ENCODE peak calls at places on chromosomes 12 and 14, in eight cellular contexts. L, U, W, B, V, I, A and J are unnamed samples. For H3K4me1, the result is how much of the 10 kb centered on the place peaks cover.

GRCh38 chr14:104973215-104974145 is 4.7 kb downstream of the AHNAK2 start:
- DNase-seq in L (no peak), U (no peak), W (no peak), B (peak), V (peak), I (peak), A (peak), J (peak)

GRCh38 chr14:68888025-68888850 is 90.9 kb downstream of the ACTN1 start:
- DNase-seq in L (no peak), U (no peak), W (no peak), B (no peak), V (no peak), I (no peak), A (peak), J (peak)

GRCh38 chr14:33347816-33348215 is 409.1 kb downstream of the NPAS3 start:
- DNase-seq in L (no peak), U (no peak), W (no peak), B (no peak), V (no peak), I (no peak), A (no peak), J (no peak)

GRCh38 chr14:69050235-69051184 is 71.4 kb upstream of the ACTN1 start:
- DNase-seq in L (no peak), U (peak), W (no peak), B (no peak), V (peak), I (no peak), A (no peak), J (no peak)

GRCh38 chr12:78674311-78675085 is 190.1 kb upstream of the SYT1 start:
- DNase-seq in L (no peak), U (no peak), W (no peak), B (no peak), V (no peak), I (no peak), A (no peak), J (no peak)

GRCh38 chr12:110661337-110661972 is 27.5 kb downstream of the HVCN1 start:
- DNase-seq in L (peak), U (peak), W (peak), B (no peak), V (no peak), I (no peak), A (no peak), J (peak)

GRCh38 chr14:51581017-51581881 is 70.5 kb upstream of the FRMD6 start:
- DNase-seq in L (no peak), U (no peak), W (no peak), B (no peak), V (peak), I (no peak), A (no peak), J (no peak)

GRCh38 chr14:51527073-51527472 is 124.6 kb upstream of the FRMD6 start:
- DNase-seq in L (no peak), U (no peak), W (no peak), B (no peak), V (peak), I (no peak), A (no peak), J (no peak)

GRCh38 chr12:4997939-4998338 is 45.7 kb upstream of the KCNA5 start:
- DNase-seq in L (no peak), U (no peak), W (no peak), B (no peak), V (peak), I (peak), A (peak), J (peak)

GRCh38 chr14:95265106-95266094 is 54.3 kb downstream of the CLMN start:
- DNase-seq in L (no peak), U (peak), W (no peak), B (no peak), V (peak), I (peak), A (peak), J (no peak)

GRCh38 chr12:118098456-118098855 is 5.4 kb downstream of the VSIG10 start:
- DNase-seq in L (no peak), U (no peak), W (no peak), B (no peak), V (no peak), I (no peak), A (no peak), J (no peak)

GRCh38 chr12:19198272-19198671 is 68.7 kb downstream of the PLEKHA5 start:
- DNase-seq in L (no peak), U (no peak), W (no peak), B (no peak), V (peak), I (no peak), A (no peak), J (no peak)

GRCh38 chr14:73743431-73743931 is 29.3 kb upstream of the PNMA1 start:
- DNase-seq in L (peak), U (peak), W (peak), B (no peak), V (peak), I (no peak), A (no peak), J (no peak)

GRCh38 chr14:72583316-72584272 is 310.3 kb downstream of the DPF3 start:
- DNase-seq in L (no peak), U (no peak), W (no peak), B (no peak), V (no peak), I (no peak), A (no peak), J (no peak)

GRCh38 chr12:86727151-86727550 is 471.0 kb upstream of the MGAT4C start:
- DNase-seq in L (no peak), U (no peak), W (no peak), B (no peak), V (peak), I (no peak), A (no peak), J (no peak)

GRCh38 chr14:79658224-79658623 is 553.1 kb downstream of the DIO2 start:
- DNase-seq in L (no peak), U (no peak), W (no peak), B (no peak), V (no peak), I (no peak), A (no peak), J (no peak)

GRCh38 chr14:91311284-91311662 is 66.8 kb upstream of the GPR68 start:
- DNase-seq in L (peak), U (peak), W (peak), B (no peak), V (no peak), I (no peak), A (no peak), J (no peak)

GRCh38 chr14:49880267-49881064 is 12.4 kb upstream of the ARF6 start:
- DNase-seq in L (no peak), U (peak), W (no peak), B (no peak), V (no peak), I (no peak), A (no peak), J (no peak)

GRCh38 chr12:41368006-41368405 is 179.9 kb downstream of the PDZRN4 start:
- DNase-seq in L (no peak), U (peak), W (no peak), B (no peak), V (peak), I (no peak), A (no peak), J (no peak)

GRCh38 chr12:64946132-64946829 is 121.8 kb downstream of the TBC1D30 start:
- DNase-seq in L (no peak), U (no peak), W (no peak), B (no peak), V (peak), I (no peak), A (peak), J (no peak)

GRCh38 chr14:90184571-90185266 is 71.6 kb upstream of the PSMC1 start:
- DNase-seq in L (no peak), U (no peak), W (no peak), B (no peak), V (no peak), I (no peak), A (no peak), J (no peak)

GRCh38 chr14:74941676-74942097 is 13.7 kb downstream of the PGF start:
- DNase-seq in L (peak), U (peak), W (peak), B (no peak), V (peak), I (no peak), A (peak), J (peak)
- H3K4me3 ChIP-seq in L (peak), U (peak), W (peak), B (no peak), V (no peak), I (no peak), A (no peak), J (no peak)

DNA sequence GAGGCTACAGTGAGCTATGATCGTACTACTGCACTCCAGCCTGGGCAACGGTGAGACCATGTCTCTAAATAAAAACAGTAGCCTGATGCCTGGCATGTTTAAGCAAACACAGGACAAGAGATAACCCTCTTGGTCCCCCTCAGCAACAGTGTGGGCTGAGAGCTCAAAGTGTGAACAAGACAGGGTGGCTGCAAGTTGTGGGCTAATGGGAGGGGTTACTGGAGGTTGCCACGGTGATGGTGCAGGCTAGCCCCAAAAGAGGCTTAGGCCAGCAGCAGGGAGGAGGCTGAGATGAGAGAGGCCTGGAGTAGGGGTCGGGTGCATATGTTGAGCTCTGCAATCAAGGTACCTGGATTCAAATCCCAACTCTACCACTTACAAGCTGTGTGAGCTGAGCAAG is 3.4 kb upstream of the LGMN start:
- DNase-seq in L (no peak), U (no peak), W (no peak), B (no peak), V (no peak), I (no peak), A (no peak), J (no peak)
- H3K4me1 ChIP-seq in L (under half), U (under half), W (under half), B (under half), V (under half), I (under half), A (under half), J (under half)

GRCh38 chr12:104220931-104221330 is 5.4 kb downstream of the TXNRD1 start:
- DNase-seq in L (no peak), U (no peak), W (no peak), B (no peak), V (no peak), I (no peak), A (no peak), J (no peak)

GRCh38 chr12:104226672-104227071 is 11.1 kb downstream of the TXNRD1 start:
- DNase-seq in L (no peak), U (no peak), W (no peak), B (no peak), V (peak), I (no peak), A (no peak), J (no peak)

GRCh38 chr12:104219908-104220404 is 4.4 kb downstream of the TXNRD1 start:
- DNase-seq in L (no peak), U (no peak), W (peak), B (no peak), V (no peak), I (no peak), A (no peak), J (no peak)

GRCh38 chr12:104222981-104223380 is 7.4 kb downstream of the TXNRD1 start:
- DNase-seq in L (no peak), U (no peak), W (no peak), B (no peak), V (no peak), I (no peak), A (no peak), J (no peak)

GRCh38 chr12:104223599-104224168 is 8.1 kb downstream of the TXNRD1 start:
- DNase-seq in L (no peak), U (no peak), W (no peak), B (no peak), V (no peak), I (no peak), A (no peak), J (no peak)
- H3K27ac ChIP-seq in L (no peak), U (no peak), W (no peak), B (no peak), V (no peak), I (no peak), A (no peak), J (no peak)

GRCh38 chr12:11653215-11653753 is 3.8 kb downstream of the ETV6 start:
- DNase-seq in L (peak), U (peak), W (no peak), B (no peak), V (peak), I (no peak), A (no peak), J (no peak)
- H3K4me3 ChIP-seq in L (peak), U (peak), W (no peak), B (peak), V (no peak), I (peak), A (peak), J (peak)

GRCh38 chr12:116366824-116367223 is 89.3 kb upstream of the MED13L start:
- DNase-seq in L (no peak), U (no peak), W (no peak), B (no peak), V (no peak), I (no peak), A (no peak), J (no peak)

GRCh38 chr12:116365606-116366455 is 88.3 kb upstream of the MED13L start:
- DNase-seq in L (no peak), U (no peak), W (no peak), B (no peak), V (no peak), I (no peak), A (no peak), J (no peak)

GRCh38 chr12:116366456-116366776 is 88.9 kb upstream of the MED13L start:
- DNase-seq in L (no peak), U (no peak), W (no peak), B (no peak), V (no peak), I (no peak), A (no peak), J (no peak)

GRCh38 chr12:116368196-116369194 is 91.0 kb upstream of the MED13L start:
- DNase-seq in L (no peak), U (no peak), W (no peak), B (no peak), V (no peak), I (no peak), A (no peak), J (no peak)

DNA sequence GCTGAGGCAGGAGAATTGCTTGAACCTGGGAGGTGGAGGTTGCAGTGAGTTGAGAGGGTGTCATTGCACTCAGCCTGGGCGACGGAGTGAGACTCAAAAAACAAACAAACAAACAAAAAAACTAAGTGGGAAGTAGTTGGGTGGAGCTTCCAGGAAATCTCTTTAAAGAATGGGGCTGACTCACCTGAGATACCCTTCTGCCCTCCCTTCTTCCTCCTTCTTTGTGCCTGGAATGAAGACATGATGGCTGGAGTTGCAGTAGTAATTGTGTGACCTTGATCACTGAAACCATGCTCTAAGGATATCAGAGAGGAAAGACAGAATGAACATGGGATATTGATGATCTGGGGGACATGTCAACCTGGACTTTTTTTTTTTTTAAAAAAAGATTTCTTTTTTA is 87.6 kb upstream of the MED13L start:
- DNase-seq in L (no peak), U (no peak), W (no peak), B (no peak), V (no peak), I (no peak), A (no peak), J (no peak)
- H3K4me1 ChIP-seq in L (under half), U (under half), W (under half), B (under half), V (under half), I (under half), A (under half), J (under half)

GRCh38 chr14:93108105-93108504 is 7.6 kb downstream of the ITPK1 start:
- DNase-seq in L (no peak), U (no peak), W (no peak), B (no peak), V (no peak), I (no peak), A (no peak), J (no peak)

GRCh38 chr14:93106541-93107156 is 9.1 kb downstream of the ITPK1 start:
- DNase-seq in L (no peak), U (no peak), W (no peak), B (no peak), V (no peak), I (no peak), A (no peak), J (no peak)

GRCh38 chr14:93104961-93105360 is 10.8 kb downstream of the ITPK1 start:
- DNase-seq in L (no peak), U (no peak), W (no peak), B (no peak), V (no peak), I (no peak), A (no peak), J (no peak)

GRCh38 chr14:93105362-93105761 is 10.4 kb downstream of the ITPK1 start:
- DNase-seq in L (no peak), U (no peak), W (no peak), B (no peak), V (peak), I (no peak), A (no peak), J (no peak)

GRCh38 chr14:93107383-93107782 is 8.3 kb downstream of the ITPK1 start:
- DNase-seq in L (no peak), U (no peak), W (no peak), B (no peak), V (no peak), I (no peak), A (no peak), J (no peak)
- H3K27ac ChIP-seq in L (no peak), U (no peak), W (no peak), B (no peak), V (no peak), I (no peak), A (no peak), J (no peak)

GRCh38 chr14:99562848-99563748 is 40.9 kb downstream of the CCDC85C start:
- DNase-seq in L (no peak), U (no peak), W (no peak), B (peak), V (peak), I (no peak), A (peak), J (no peak)
- H3K4me3 ChIP-seq in L (no peak), U (no peak), W (no peak), B (no peak), V (no peak), I (no peak), A (no peak), J (no peak)

GRCh38 chr12:132129007-132129406 is 15.1 kb downstream of the DDX51 start:
- DNase-seq in L (no peak), U (no peak), W (no peak), B (no peak), V (no peak), I (peak), A (no peak), J (peak)
- H3K4me1 ChIP-seq in L (under half), U (under half), W (under half), B (under half), V (under half), I (under half), A (under half), J (under half)